ENCODE peak calls at places on chromosome 16, in seven cellular contexts. T, B, L, G, O, X and C are unnamed samples.

GRCh38 chr16:19382887-19383816 is 34.5 kb upstream of the TMC5 start:
- DNase-seq in T (no peak), B (no peak), L (peak; percentile 86), G (no peak), O (peak; percentile 9), X (no peak), C (no peak)

GRCh38 chr16:70646260-70647241 is at the start of gene IL34:
- DNase-seq in T (no peak), B (no peak), L (no peak), G (peak; percentile 80), O (no peak), X (peak; percentile 70), C (no peak)

GRCh38 chr16:1877089-1877488 is 5.1 kb upstream of the MEIOB start:
- DNase-seq in T (no peak), B (no peak), L (no peak), G (no peak), O (no peak), X (peak; percentile 12), C (no peak)

GRCh38 chr16:17515421-17516210 is 44.9 kb upstream of the XYLT1 start:
- DNase-seq in T (peak; percentile 50), B (no peak), L (no peak), G (no peak), O (peak; percentile 48), X (no peak), C (no peak)

GRCh38 chr16:85688586-85689284 is at the start of gene GINS2:
- DNase-seq in T (peak; percentile 100), B (peak; percentile 83), L (peak; percentile 91), G (peak; percentile 79), O (peak; percentile 84), X (peak; percentile 95), C (peak; percentile 78)

GRCh38 chr16:51355871-51356270 is 204.8 kb upstream of the SALL1 start:
- DNase-seq in T (no peak), B (no peak), L (no peak), G (no peak), O (no peak), X (no peak), C (no peak)

GRCh38 chr16:8936421-8936820 is 27.3 kb downstream of the USP7 start:
- DNase-seq in T (peak; percentile 58), B (peak; percentile 54), L (no peak), G (peak; percentile 65), O (peak; percentile 60), X (no peak), C (no peak)

GRCh38 chr16:23952128-23953041 is 116.6 kb downstream of the PRKCB start:
- DNase-seq in T (no peak), B (peak; percentile 18), L (peak; percentile 52), G (peak; percentile 14), O (peak; percentile 70), X (no peak), C (no peak)

GRCh38 chr16:55709801-55710200 is 54.0 kb downstream of the SLC6A2 start:
- DNase-seq in T (no peak), B (no peak), L (no peak), G (no peak), O (no peak), X (no peak), C (no peak)

GRCh38 chr16:53546988-53547391 is 44.0 kb upstream of the AKTIP start:
- DNase-seq in T (no peak), B (peak; percentile 15), L (no peak), G (peak; percentile 37), O (peak; percentile 61), X (no peak), C (no peak)

GRCh38 chr16:55835578-55835977 is 2.7 kb upstream of the CES1 start:
- DNase-seq in T (no peak), B (no peak), L (no peak), G (no peak), O (no peak), X (no peak), C (no peak)

GRCh38 chr16:84281077-84281476 is 13.6 kb upstream of the WFDC1 start:
- DNase-seq in T (no peak), B (no peak), L (no peak), G (peak; percentile 13), O (no peak), X (no peak), C (no peak)

GRCh38 chr16:48350716-48351115 is 34.5 kb downstream of the SIAH1 start:
- DNase-seq in T (no peak), B (peak; percentile 23), L (no peak), G (no peak), O (no peak), X (no peak), C (no peak)

GRCh38 chr16:84339766-84340165 is 28.6 kb upstream of the ATP2C2 start:
- DNase-seq in T (no peak), B (no peak), L (no peak), G (no peak), O (no peak), X (peak; percentile 50), C (no peak)

GRCh38 chr16:49855822-49856740 is at the start of gene ZNF423:
- DNase-seq in T (no peak), B (no peak), L (no peak), G (no peak), O (no peak), X (no peak), C (no peak)

GRCh38 chr16:57809843-57810196 is 7.5 kb upstream of the KIFC3 start:
- DNase-seq in T (no peak), B (peak; percentile 38), L (no peak), G (no peak), O (no peak), X (no peak), C (no peak)

GRCh38 chr16:4435668-4436067 is 10.0 kb downstream of the DNAJA3 start:
- DNase-seq in T (no peak), B (peak; percentile 25), L (no peak), G (no peak), O (no peak), X (no peak), C (no peak)

GRCh38 chr16:48102083-48103008 is 53.4 kb downstream of the ABCC12 start:
- DNase-seq in T (no peak), B (no peak), L (no peak), G (no peak), O (no peak), X (no peak), C (no peak)

GRCh38 chr16:6211644-6212043 is 1114.0 kb upstream of the EEF2KMT start:
- DNase-seq in T (no peak), B (no peak), L (no peak), G (no peak), O (no peak), X (no peak), C (no peak)

GRCh38 chr16:3536271-3536671 is 35.5 kb downstream of the CLUAP1 start:
- DNase-seq in T (peak; percentile 61), B (no peak), L (no peak), G (peak; percentile 50), O (no peak), X (no peak), C (no peak)

GRCh38 chr16:19118938-19119431 is 5.2 kb downstream of the ITPRIPL2 start:
- DNase-seq in T (peak; percentile 88), B (peak; percentile 90), L (peak; percentile 73), G (peak; percentile 90), O (peak; percentile 86), X (no peak), C (no peak)

GRCh38 chr16:88770459-88771293 is 14.3 kb downstream of the PIEZO1 start:
- DNase-seq in T (no peak), B (peak; percentile 98), L (peak; percentile 79), G (peak; percentile 80), O (no peak), X (no peak), C (peak; percentile 43)

GRCh38 chr16:30351586-30352419 is 3.3 kb downstream of the CD2BP2 start:
- DNase-seq in T (peak; percentile 82), B (peak; percentile 83), L (peak; percentile 76), G (peak; percentile 59), O (peak; percentile 84), X (peak; percentile 95), C (no peak)

GRCh38 chr16:80123189-80123588 is 417.6 kb upstream of the DYNLRB2 start:
- DNase-seq in T (no peak), B (no peak), L (no peak), G (peak; percentile 77), O (no peak), X (no peak), C (no peak)

GRCh38 chr16:35174006-35174405 is 1714.6 kb downstream of the TP53TG3F start:
- DNase-seq in T (no peak), B (no peak), L (no peak), G (no peak), O (no peak), X (peak; percentile 43), C (no peak)

GRCh38 chr16:66516808-66517585 is 32.9 kb downstream of the TK2 start:
- DNase-seq in T (peak; percentile 95), B (peak; percentile 100), L (peak; percentile 98), G (peak; percentile 97), O (peak; percentile 98), X (peak; percentile 98), C (peak; percentile 72)

GRCh38 chr16:48393843-48394703 is 8.9 kb upstream of the SIAH1 start:
- DNase-seq in T (peak; percentile 46), B (no peak), L (no peak), G (peak; percentile 8), O (no peak), X (no peak), C (no peak)

GRCh38 chr16:69619514-69619913 is 53.7 kb downstream of the NFAT5 start:
- DNase-seq in T (no peak), B (no peak), L (no peak), G (no peak), O (no peak), X (no peak), C (no peak)

GRCh38 chr16:76940251-76940650 is 250.7 kb upstream of the MON1B start:
- DNase-seq in T (no peak), B (no peak), L (no peak), G (no peak), O (peak; percentile 13), X (no peak), C (no peak)